ENCODE peak calls at places on chromosome 3, in four cellular contexts. One of them, this sample, is unnamed.

GRCh38 chr3:40985195-40985594 is 214.1 kb upstream of the CTNNB1 start:
- DNase-seq in CD4-positive, alpha-beta T cell: no peak
- DNase-seq in GM20000: no peak
- DNase-seq in CD14-positive monocyte: no peak
- DNase-seq in this sample: no peak

GRCh38 chr3:197352382-197352781 is 54.0 kb upstream of the DLG1 start:
- DNase-seq in CD4-positive, alpha-beta T cell: no peak
- DNase-seq in GM20000: no peak
- DNase-seq in CD14-positive monocyte: no peak
- DNase-seq in this sample: no peak

GRCh38 chr3:71955549-71956373 is 170.8 kb upstream of the PROK2 start:
- DNase-seq in CD4-positive, alpha-beta T cell: no peak
- DNase-seq in GM20000: peak; percentile 32
- DNase-seq in CD14-positive monocyte: no peak
- DNase-seq in this sample: peak; percentile 56

GRCh38 chr3:180383332-180384020 is 218.5 kb upstream of the TTC14 start:
- DNase-seq in CD4-positive, alpha-beta T cell: no peak
- DNase-seq in GM20000: no peak
- DNase-seq in CD14-positive monocyte: no peak
- DNase-seq in this sample: no peak

GRCh38 chr3:31145062-31145461 is 250.6 kb upstream of the GADL1 start:
- DNase-seq in CD4-positive, alpha-beta T cell: no peak
- DNase-seq in GM20000: no peak
- DNase-seq in CD14-positive monocyte: no peak
- DNase-seq in this sample: no peak

GRCh38 chr3:15295506-15295905 is 36.9 kb downstream of the SH3BP5 start:
- DNase-seq in CD4-positive, alpha-beta T cell: no peak
- DNase-seq in GM20000: no peak
- DNase-seq in CD14-positive monocyte: peak; percentile 84
- DNase-seq in this sample: no peak

GRCh38 chr3:170976190-170976519 is 50.4 kb downstream of the SLC2A2 start:
- DNase-seq in CD4-positive, alpha-beta T cell: no peak
- DNase-seq in GM20000: no peak
- DNase-seq in CD14-positive monocyte: no peak
- DNase-seq in this sample: no peak

GRCh38 chr3:107957506-107957905 is 133.3 kb downstream of the CD47 start:
- DNase-seq in CD4-positive, alpha-beta T cell: no peak
- DNase-seq in GM20000: no peak
- DNase-seq in CD14-positive monocyte: no peak
- DNase-seq in this sample: no peak

GRCh38 chr3:86923071-86923476 is 67.9 kb downstream of the VGLL3 start:
- DNase-seq in CD4-positive, alpha-beta T cell: no peak
- DNase-seq in GM20000: no peak
- DNase-seq in CD14-positive monocyte: no peak
- DNase-seq in this sample: no peak

GRCh38 chr3:71528816-71529215 is 54.7 kb downstream of the FOXP1 start:
- DNase-seq in CD4-positive, alpha-beta T cell: no peak
- DNase-seq in GM20000: no peak
- DNase-seq in CD14-positive monocyte: no peak
- DNase-seq in this sample: no peak

GRCh38 chr3:177071496-177072156 is 125.7 kb downstream of the TBL1XR1 start:
- DNase-seq in CD4-positive, alpha-beta T cell: no peak
- DNase-seq in GM20000: no peak
- DNase-seq in CD14-positive monocyte: no peak
- DNase-seq in this sample: no peak

GRCh38 chr3:181313379-181313778 is 323.8 kb upstream of the DNAJC19 start:
- DNase-seq in CD4-positive, alpha-beta T cell: no peak
- DNase-seq in GM20000: no peak
- DNase-seq in CD14-positive monocyte: no peak
- DNase-seq in this sample: no peak

GRCh38 chr3:151976211-151977050 is 103.0 kb downstream of the SUCNR1 start:
- DNase-seq in CD4-positive, alpha-beta T cell: no peak
- DNase-seq in GM20000: no peak
- DNase-seq in CD14-positive monocyte: no peak
- DNase-seq in this sample: no peak

GRCh38 chr3:68935778-68936177 is 3.4 kb upstream of the TAFA4 start:
- DNase-seq in CD4-positive, alpha-beta T cell: no peak
- DNase-seq in GM20000: no peak
- DNase-seq in CD14-positive monocyte: no peak
- DNase-seq in this sample: no peak

GRCh38 chr3:102083971-102084370 is 234.7 kb downstream of the NFKBIZ start:
- DNase-seq in CD4-positive, alpha-beta T cell: no peak
- DNase-seq in GM20000: no peak
- DNase-seq in CD14-positive monocyte: no peak
- DNase-seq in this sample: no peak

GRCh38 chr3:10166213-10166604 is 1.5 kb downstream of the IRAK2 start:
- DNase-seq in CD4-positive, alpha-beta T cell: no peak
- DNase-seq in GM20000: no peak
- DNase-seq in CD14-positive monocyte: no peak
- DNase-seq in this sample: no peak

GRCh38 chr3:176767385-176767784 is 429.9 kb downstream of the TBL1XR1 start:
- DNase-seq in CD4-positive, alpha-beta T cell: no peak
- DNase-seq in GM20000: no peak
- DNase-seq in CD14-positive monocyte: no peak
- DNase-seq in this sample: no peak

GRCh38 chr3:52299815-52300611 is 12.4 kb downstream of the GLYCTK start:
- DNase-seq in CD4-positive, alpha-beta T cell: no peak
- DNase-seq in GM20000: peak; percentile 41
- DNase-seq in CD14-positive monocyte: peak; percentile 69
- DNase-seq in this sample: no peak

GRCh38 chr3:194654443-194654842 is 17.5 kb downstream of the LSG1 start:
- DNase-seq in CD4-positive, alpha-beta T cell: no peak
- DNase-seq in GM20000: no peak
- DNase-seq in CD14-positive monocyte: no peak
- DNase-seq in this sample: no peak

GRCh38 chr3:24111711-24112110 is 166.6 kb downstream of the NR1D2 start:
- DNase-seq in CD4-positive, alpha-beta T cell: no peak
- DNase-seq in GM20000: no peak
- DNase-seq in CD14-positive monocyte: no peak
- DNase-seq in this sample: no peak

GRCh38 chr3:127035672-127036071 is 52.8 kb downstream of the PLXNA1 start:
- DNase-seq in CD4-positive, alpha-beta T cell: no peak
- DNase-seq in GM20000: no peak
- DNase-seq in CD14-positive monocyte: peak; percentile 54
- DNase-seq in this sample: peak; percentile 55

GRCh38 chr3:1962531-1963090 is 136.1 kb upstream of the CNTN4 start:
- DNase-seq in CD4-positive, alpha-beta T cell: no peak
- DNase-seq in GM20000: no peak
- DNase-seq in CD14-positive monocyte: no peak
- DNase-seq in this sample: no peak

GRCh38 chr3:66038726-66039589 is at the start of gene MAGI1:
- DNase-seq in CD4-positive, alpha-beta T cell: no peak
- DNase-seq in GM20000: peak; percentile 86
- DNase-seq in CD14-positive monocyte: no peak
- DNase-seq in this sample: peak; percentile 46

GRCh38 chr3:119191800-119192199 is 18.4 kb downstream of the UPK1B start:
- DNase-seq in CD4-positive, alpha-beta T cell: no peak
- DNase-seq in GM20000: no peak
- DNase-seq in CD14-positive monocyte: no peak
- DNase-seq in this sample: no peak

GRCh38 chr3:49673715-49674490 is at the start of gene APEH:
- DNase-seq in CD4-positive, alpha-beta T cell: peak; percentile 94
- DNase-seq in GM20000: peak; percentile 99
- DNase-seq in CD14-positive monocyte: peak; percentile 97
- DNase-seq in this sample: peak; percentile 85
- TF ChIP-seq CTCF in CD4-positive, alpha-beta T cell: no peak
- TF ChIP-seq CTCF in GM20000: no peak
- TF ChIP-seq CTCF in CD14-positive monocyte: no peak
- TF ChIP-seq CTCF in this sample: no peak

DNA sequence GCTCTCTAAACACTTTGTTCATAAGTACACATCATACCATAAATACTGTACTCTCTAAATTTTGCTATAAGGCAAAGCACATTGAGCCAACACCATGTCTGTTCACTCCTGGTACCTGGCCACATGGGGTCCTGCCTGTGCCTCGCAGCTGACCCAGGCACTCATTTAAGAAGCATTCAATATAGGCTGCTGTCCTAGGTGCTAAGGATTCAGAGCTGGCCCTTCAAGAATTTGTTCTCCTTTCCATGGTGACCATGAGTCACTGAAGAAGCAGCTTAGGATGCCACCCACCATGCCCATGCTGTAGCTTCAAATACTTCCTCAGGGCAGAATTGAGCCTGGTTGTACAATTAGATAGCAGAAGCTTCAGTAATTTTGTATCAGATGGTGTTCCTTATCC is 119.2 kb upstream of the ZBED2 start:
- DNase-seq in CD4-positive, alpha-beta T cell: no peak
- DNase-seq in GM20000: no peak
- DNase-seq in CD14-positive monocyte: no peak
- DNase-seq in this sample: no peak
- TF ChIP-seq CTCF in CD4-positive, alpha-beta T cell: no peak
- TF ChIP-seq CTCF in GM20000: no peak
- TF ChIP-seq CTCF in CD14-positive monocyte: no peak
- TF ChIP-seq CTCF in this sample: no peak

GRCh38 chr3:167380004-167380689 is at the start of gene ZBBX:
- DNase-seq in CD4-positive, alpha-beta T cell: peak; percentile 77
- DNase-seq in GM20000: peak; percentile 73
- DNase-seq in CD14-positive monocyte: peak; percentile 88
- DNase-seq in this sample: peak; percentile 77
- TF ChIP-seq CTCF in CD4-positive, alpha-beta T cell: peak; percentile 82
- TF ChIP-seq CTCF in GM20000: peak; percentile 85
- TF ChIP-seq CTCF in CD14-positive monocyte: peak; percentile 94
- TF ChIP-seq CTCF in this sample: no peak

GRCh38 chr3:169929830-169930519 is 18.6 kb downstream of the SAMD7 start:
- DNase-seq in CD4-positive, alpha-beta T cell: no peak
- DNase-seq in GM20000: peak; percentile 29
- DNase-seq in CD14-positive monocyte: no peak
- DNase-seq in this sample: no peak
- TF ChIP-seq CTCF in CD4-positive, alpha-beta T cell: no peak
- TF ChIP-seq CTCF in GM20000: peak; percentile 15
- TF ChIP-seq CTCF in CD14-positive monocyte: peak; percentile 44
- TF ChIP-seq CTCF in this sample: no peak

GRCh38 chr3:17932372-17932771 is 189.9 kb upstream of the TBC1D5 start:
- DNase-seq in CD4-positive, alpha-beta T cell: no peak
- DNase-seq in GM20000: no peak
- DNase-seq in CD14-positive monocyte: no peak
- DNase-seq in this sample: no peak

GRCh38 chr3:17931121-17931520 is 188.7 kb upstream of the TBC1D5 start:
- DNase-seq in CD4-positive, alpha-beta T cell: no peak
- DNase-seq in GM20000: no peak
- DNase-seq in CD14-positive monocyte: no peak
- DNase-seq in this sample: no peak

GRCh38 chr3:17927036-17927435 is 184.6 kb upstream of the TBC1D5 start:
- DNase-seq in CD4-positive, alpha-beta T cell: no peak
- DNase-seq in GM20000: no peak
- DNase-seq in CD14-positive monocyte: no peak
- DNase-seq in this sample: no peak

DNA sequence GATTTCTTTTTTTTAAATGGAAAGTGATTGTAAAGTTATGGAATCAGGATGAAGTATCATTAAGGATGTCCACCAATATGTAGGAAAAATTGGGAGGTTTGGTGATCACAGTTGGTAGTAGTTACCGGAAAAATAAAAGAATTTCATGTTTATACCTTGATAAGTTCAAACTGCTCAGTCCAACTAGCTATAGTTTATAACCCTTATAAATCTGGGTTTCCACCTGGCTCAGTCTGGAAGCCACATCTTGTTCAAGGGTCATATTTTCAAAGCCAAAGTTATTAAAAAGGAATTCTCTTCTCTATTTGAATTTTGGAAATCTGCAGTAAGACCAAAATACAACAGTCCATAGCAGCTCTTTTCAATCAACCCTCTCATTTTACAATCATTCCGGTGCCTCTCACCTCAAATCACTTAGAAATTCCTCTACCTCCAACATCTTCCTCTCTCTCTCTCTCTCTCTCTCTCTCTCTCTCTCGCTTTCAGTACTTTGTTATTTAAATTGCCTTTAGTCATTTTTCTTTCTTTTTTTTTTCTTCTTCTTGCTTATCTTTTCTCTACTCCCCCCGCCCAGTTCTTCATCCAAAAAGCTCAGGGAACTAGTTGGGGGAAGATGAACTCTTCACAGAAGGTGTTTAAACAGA is 186.2 kb upstream of the TBC1D5 start:
- DNase-seq in CD4-positive, alpha-beta T cell: no peak
- DNase-seq in GM20000: no peak
- DNase-seq in CD14-positive monocyte: no peak
- DNase-seq in this sample: no peak
- TF ChIP-seq CTCF in CD4-positive, alpha-beta T cell: no peak
- TF ChIP-seq CTCF in GM20000: no peak
- TF ChIP-seq CTCF in CD14-positive monocyte: no peak
- TF ChIP-seq CTCF in this sample: no peak

GRCh38 chr3:34876997-34877396 is 762.3 kb upstream of the ARPP21 start:
- DNase-seq in CD4-positive, alpha-beta T cell: no peak
- DNase-seq in GM20000: no peak
- DNase-seq in CD14-positive monocyte: no peak
- DNase-seq in this sample: no peak
- TF ChIP-seq CTCF in CD4-positive, alpha-beta T cell: no peak
- TF ChIP-seq CTCF in GM20000: no peak
- TF ChIP-seq CTCF in CD14-positive monocyte: no peak
- TF ChIP-seq CTCF in this sample: no peak

DNA sequence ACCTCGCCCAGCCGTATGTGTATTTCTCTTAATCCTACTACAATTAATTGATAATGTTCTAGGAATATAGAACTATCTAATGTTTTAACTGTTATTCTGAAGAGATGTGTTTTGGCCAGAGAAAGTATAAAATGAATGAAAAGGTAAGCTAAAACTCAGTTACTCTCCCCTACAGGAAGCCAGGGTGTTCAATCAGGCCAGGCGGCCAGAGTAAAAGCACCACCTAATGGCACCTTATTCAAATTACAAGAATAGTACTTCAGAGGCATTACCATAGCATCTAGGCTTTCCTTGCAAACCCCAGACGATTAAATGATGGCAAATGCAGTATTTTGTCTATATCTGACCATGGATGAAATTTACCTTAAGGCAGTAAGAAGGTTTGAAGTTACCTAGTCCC is 10.4 kb downstream of the SLC12A8 start:
- DNase-seq in CD4-positive, alpha-beta T cell: no peak
- DNase-seq in GM20000: peak; percentile 53
- DNase-seq in CD14-positive monocyte: no peak
- DNase-seq in this sample: no peak
- TF ChIP-seq CTCF in CD4-positive, alpha-beta T cell: no peak
- TF ChIP-seq CTCF in GM20000: no peak
- TF ChIP-seq CTCF in CD14-positive monocyte: peak; percentile 38
- TF ChIP-seq CTCF in this sample: no peak

GRCh38 chr3:28348637-28349396 is at the start of the genes AZI2 and ZCWPW2:
- DNase-seq in CD4-positive, alpha-beta T cell: peak; percentile 86
- DNase-seq in GM20000: peak; percentile 85
- DNase-seq in CD14-positive monocyte: peak; percentile 91
- DNase-seq in this sample: peak; percentile 84
- TF ChIP-seq CTCF in CD4-positive, alpha-beta T cell: peak; percentile 18
- TF ChIP-seq CTCF in GM20000: no peak
- TF ChIP-seq CTCF in CD14-positive monocyte: no peak
- TF ChIP-seq CTCF in this sample: no peak

GRCh38 chr3:166837535-166837934 is 542.6 kb downstream of the ZBBX start:
- DNase-seq in CD4-positive, alpha-beta T cell: no peak
- DNase-seq in GM20000: no peak
- DNase-seq in CD14-positive monocyte: no peak
- DNase-seq in this sample: no peak
- TF ChIP-seq CTCF in CD4-positive, alpha-beta T cell: no peak
- TF ChIP-seq CTCF in GM20000: peak; percentile 35
- TF ChIP-seq CTCF in CD14-positive monocyte: no peak
- TF ChIP-seq CTCF in this sample: no peak

This sample was measured in omental fat pad.